ENCODE peak calls at places on chromosomes 1 and 21, in six cellular contexts. O, R, W, I, E and M are unnamed samples.
A peak's percentile ranks its signal among the peaks of the same experiment; 100 is the strongest.

GRCh38 chr1:6743189-6744101 is 41.8 kb upstream of the CAMTA1 start:
- DNase-seq in O (peak; percentile 27), R (no peak), W (peak; percentile 83), I (peak; percentile 85), E (no peak), M (peak; percentile 40)

GRCh38 chr1:189962171-189962570 is 515.5 kb downstream of the BRINP3 start:
- DNase-seq in O (no peak), R (no peak), W (peak; percentile 86), I (peak; percentile 91), E (no peak), M (no peak)

GRCh38 chr21:44425895-44426662 is 29.2 kb upstream of the LRRC3 start:
- DNase-seq in O (no peak), R (peak; percentile 58), W (no peak), I (no peak), E (peak; percentile 50), M (no peak)

GRCh38 chr1:164804366-164804765 is 245.4 kb downstream of the PBX1 start:
- DNase-seq in O (no peak), R (no peak), W (peak; percentile 43), I (peak; percentile 76), E (no peak), M (no peak)

GRCh38 chr1:145995964-145996432 is 381 bp downstream of the TXNIP start:
- DNase-seq in O (no peak), R (peak; percentile 76), W (no peak), I (no peak), E (no peak), M (no peak)

GRCh38 chr1:53139911-53140310 is 2.5 kb downstream of the SLC1A7 start:
- DNase-seq in O (no peak), R (no peak), W (peak; percentile 32), I (peak; percentile 89), E (no peak), M (no peak)

GRCh38 chr1:41496080-41497055 is 11.9 kb upstream of the EDN2 start:
- DNase-seq in O (peak; percentile 80), R (peak; percentile 93), W (peak; percentile 88), I (peak; percentile 94), E (peak; percentile 70), M (peak; percentile 90)

GRCh38 chr1:180000575-180000974 is 46.0 kb downstream of the CEP350 start:
- DNase-seq in O (no peak), R (no peak), W (no peak), I (no peak), E (no peak), M (no peak)

GRCh38 chr1:242030071-242030470 is 31.2 kb upstream of the MAP1LC3C start:
- DNase-seq in O (no peak), R (no peak), W (no peak), I (no peak), E (no peak), M (no peak)

GRCh38 chr1:58739851-58740466 is 40.1 kb upstream of the MYSM1 start:
- DNase-seq in O (peak; percentile 35), R (no peak), W (peak; percentile 75), I (peak; percentile 81), E (no peak), M (peak; percentile 46)

GRCh38 chr1:89287182-89288050 is 14.8 kb upstream of the GBP5 start:
- DNase-seq in O (no peak), R (no peak), W (no peak), I (no peak), E (no peak), M (no peak)

GRCh38 chr1:62299426-62300200 is 19.6 kb downstream of the KANK4 start:
- DNase-seq in O (peak; percentile 71), R (no peak), W (peak; percentile 41), I (no peak), E (no peak), M (peak; percentile 36)

GRCh38 chr1:224447251-224447650 is 12.7 kb upstream of the WDR26 start:
- DNase-seq in O (no peak), R (no peak), W (peak; percentile 75), I (peak; percentile 68), E (no peak), M (no peak)

GRCh38 chr21:15514073-15514946 is 215.5 kb upstream of the USP25 start:
- DNase-seq in O (peak; percentile 36), R (no peak), W (no peak), I (no peak), E (no peak), M (no peak)

GRCh38 chr1:143497374-143497747 is 474.4 kb downstream of the FAM72C start:
- DNase-seq in O (no peak), R (no peak), W (no peak), I (no peak), E (peak; percentile 42), M (no peak)

GRCh38 chr1:34885405-34886247 is 26.1 kb upstream of the SMIM12 start:
- DNase-seq in O (peak; percentile 73), R (no peak), W (peak; percentile 3), I (peak; percentile 29), E (no peak), M (peak; percentile 80)

GRCh38 chr1:59901770-59902388 is 24.7 kb downstream of the CYP2J2 start:
- DNase-seq in O (no peak), R (no peak), W (no peak), I (no peak), E (no peak), M (no peak)

GRCh38 chr1:154433161-154433681 is 28.1 kb downstream of the IL6R start:
- DNase-seq in O (no peak), R (no peak), W (no peak), I (peak; percentile 28), E (no peak), M (no peak)

GRCh38 chr1:15453773-15454172 is 2.8 kb upstream of the CELA2A start:
- DNase-seq in O (no peak), R (no peak), W (peak; percentile 35), I (no peak), E (no peak), M (no peak)

GRCh38 chr1:204925701-204926100 is 55.0 kb downstream of the NFASC start:
- DNase-seq in O (no peak), R (no peak), W (no peak), I (no peak), E (no peak), M (no peak)

GRCh38 chr1:204928671-204929486 is 58.2 kb downstream of the NFASC start:
- DNase-seq in O (no peak), R (no peak), W (no peak), I (no peak), E (no peak), M (no peak)

GRCh38 chr1:204931313-204931712 is 60.7 kb downstream of the NFASC start:
- DNase-seq in O (no peak), R (no peak), W (no peak), I (no peak), E (no peak), M (no peak)

GRCh38 chr1:204929487-204930185 is 59.0 kb downstream of the NFASC start:
- DNase-seq in O (no peak), R (no peak), W (no peak), I (no peak), E (no peak), M (no peak)

DNA sequence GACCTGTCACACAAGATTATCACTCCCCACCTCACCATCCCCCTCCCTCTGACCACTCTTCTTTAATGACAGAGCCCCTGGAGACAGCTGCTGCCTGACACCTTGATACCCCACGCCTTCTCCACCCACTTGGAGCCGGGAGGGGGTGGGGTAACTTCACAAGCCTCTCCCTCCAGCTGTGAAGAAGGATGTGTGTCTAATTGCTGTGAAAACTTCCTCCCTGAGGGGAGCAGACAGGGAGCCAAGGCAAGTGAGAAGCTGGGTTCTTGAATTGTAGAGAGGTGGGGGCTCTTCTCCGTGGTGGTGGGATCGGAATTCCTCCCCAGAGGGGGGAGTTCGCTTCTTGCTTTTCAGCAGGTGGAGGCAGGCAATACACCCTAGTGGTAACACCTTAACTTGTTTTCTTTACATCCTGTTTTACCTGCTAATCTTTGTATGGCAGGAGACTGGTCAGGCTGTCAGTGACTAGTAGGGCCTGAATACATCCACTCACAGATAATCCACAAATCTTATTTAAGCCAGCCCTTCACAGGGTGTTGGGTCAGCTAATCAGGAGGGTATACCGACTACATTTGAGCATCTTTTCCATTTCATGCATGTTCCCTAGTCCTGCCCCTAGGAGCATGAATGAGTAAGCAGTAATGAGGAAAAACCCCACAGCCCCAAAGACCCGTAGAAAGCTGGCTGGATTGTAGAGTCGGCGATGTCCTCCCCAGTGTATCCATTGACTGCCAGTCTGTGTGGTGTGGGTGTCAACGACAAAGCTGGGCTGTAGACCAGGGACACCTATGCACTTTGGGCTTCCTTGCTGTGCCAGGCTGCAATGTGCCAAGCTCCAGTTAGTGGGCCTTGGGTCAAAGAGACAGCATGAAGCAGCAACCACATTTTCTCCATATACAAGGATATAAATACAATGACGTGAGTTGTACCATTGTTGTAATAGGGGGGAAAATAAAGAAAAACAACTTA is 57.3 kb downstream of the NFASC start:
- DNase-seq in O (peak; percentile 30), R (no peak), W (no peak), I (no peak), E (no peak), M (no peak)
- TF ChIP-seq CTCF in O (no peak), R (no peak), W (no peak), I (no peak), E (no peak), M (no peak)

GRCh38 chr1:27392096-27392777 is at the start of gene GPR3:
- DNase-seq in O (peak; percentile 93), R (peak; percentile 96), W (peak; percentile 92), I (peak; percentile 90), E (peak; percentile 78), M (peak; percentile 85)
- TF ChIP-seq CTCF in O (peak; percentile 27), R (peak; percentile 66), W (peak; percentile 68), I (peak; percentile 51), E (peak; percentile 16), M (peak; percentile 10)

GRCh38 chr21:38460171-38460742 is 38.0 kb downstream of the ERG start:
- DNase-seq in O (no peak), R (no peak), W (peak; percentile 83), I (peak; percentile 25), E (no peak), M (no peak)
- TF ChIP-seq CTCF in O (no peak), R (no peak), W (no peak), I (no peak), E (no peak), M (no peak)

GRCh38 chr1:4424766-4425165 is 229.6 kb upstream of the AJAP1 start:
- DNase-seq in O (no peak), R (no peak), W (no peak), I (no peak), E (no peak), M (no peak)

GRCh38 chr1:4424254-4424653 is 230.2 kb upstream of the AJAP1 start:
- DNase-seq in O (no peak), R (no peak), W (no peak), I (no peak), E (no peak), M (no peak)

GRCh38 chr1:4425892-4426291 is 228.5 kb upstream of the AJAP1 start:
- DNase-seq in O (no peak), R (no peak), W (no peak), I (no peak), E (no peak), M (no peak)

DNA sequence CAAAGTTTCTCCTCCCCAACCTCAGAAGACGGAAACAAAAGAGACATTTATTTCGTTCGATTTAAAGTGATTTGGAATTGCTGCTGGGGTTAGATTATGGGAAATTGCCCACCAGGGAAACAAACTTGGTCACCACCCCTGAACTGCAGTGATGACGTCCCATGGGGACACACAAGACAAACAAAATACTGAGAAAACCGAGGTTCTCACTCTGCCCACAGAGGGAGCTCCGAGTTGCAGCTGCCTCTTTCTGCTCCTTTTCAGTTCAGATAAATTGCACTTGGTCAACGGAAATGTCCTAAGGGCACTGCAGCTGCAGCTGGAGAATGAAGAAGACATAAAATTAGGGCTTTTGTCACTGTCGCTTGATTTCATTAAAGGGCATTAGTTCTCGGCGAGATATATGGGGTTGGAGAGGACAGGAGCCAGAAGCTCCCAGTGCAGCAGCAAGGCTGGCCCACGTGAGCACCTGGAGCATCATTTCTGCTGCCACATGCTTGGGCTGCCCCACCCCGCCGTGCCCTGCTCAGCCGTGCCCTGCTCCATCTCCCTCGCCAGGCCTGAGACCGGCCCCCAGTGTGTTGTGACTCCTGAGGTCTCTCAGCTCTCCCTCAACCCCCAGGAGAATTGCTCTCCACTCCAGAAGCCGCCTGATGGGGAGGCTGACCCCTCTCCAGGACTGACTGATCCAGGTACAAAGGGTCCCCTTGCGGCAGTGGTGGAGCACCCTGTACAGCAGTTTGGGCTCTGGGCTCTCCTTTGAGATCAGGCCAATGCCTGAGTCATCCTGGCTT is 231.7 kb upstream of the AJAP1 start:
- DNase-seq in O (no peak), R (no peak), W (no peak), I (no peak), E (no peak), M (no peak)
- TF ChIP-seq CTCF in O (no peak), R (no peak), W (no peak), I (no peak), E (no peak), M (no peak)